ENCODE peak calls at places on chromosomes 4 and X, in seven cellular contexts. O, V, L, Y, M, Q and I are unnamed samples.

GRCh38 chrX:18377802-18378201 is 23.3 kb upstream of the SCML2 start:
- DNase-seq in O (peak), V (no peak), L (no peak), Y (peak), M (peak), Q (no peak), I (no peak)

GRCh38 chr4:76354517-76355473 is 48.3 kb downstream of the STBD1 start:
- DNase-seq in O (no peak), V (no peak), L (no peak), Y (no peak), M (no peak), Q (no peak), I (no peak)

GRCh38 chrX:150146271-150146888 is 208.1 kb upstream of the EOLA2 start:
- DNase-seq in O (no peak), V (no peak), L (no peak), Y (no peak), M (no peak), Q (no peak), I (no peak)

GRCh38 chrX:81411517-81411916 is 209.6 kb downstream of the SH3BGRL start:
- DNase-seq in O (peak), V (no peak), L (no peak), Y (no peak), M (no peak), Q (no peak), I (no peak)

GRCh38 chr4:6546681-6547447 is 28.1 kb upstream of the MAN2B2 start:
- DNase-seq in O (peak), V (peak), L (peak), Y (peak), M (peak), Q (no peak), I (no peak)

GRCh38 chrX:71664889-71665491 is 2.4 kb upstream of the LOC101059915 start:
- DNase-seq in O (peak), V (no peak), L (no peak), Y (no peak), M (no peak), Q (no peak), I (no peak)

GRCh38 chrX:144327515-144327914 is 443.6 kb downstream of the UBE2NL start:
- DNase-seq in O (no peak), V (no peak), L (no peak), Y (no peak), M (no peak), Q (no peak), I (no peak)

GRCh38 chr4:18366762-18367358 is 345.3 kb upstream of the LCORL start:
- DNase-seq in O (peak), V (peak), L (no peak), Y (peak), M (no peak), Q (no peak), I (no peak)

GRCh38 chr4:158870282-158871049 is 101.6 kb downstream of the FNIP2 start:
- DNase-seq in O (no peak), V (no peak), L (no peak), Y (no peak), M (no peak), Q (no peak), I (no peak)

GRCh38 chr4:53281438-53281837 is 84.4 kb downstream of the SCFD2 start:
- DNase-seq in O (peak), V (no peak), L (no peak), Y (peak), M (no peak), Q (no peak), I (no peak)

GRCh38 chr4:2830632-2831610 is 12.7 kb upstream of the ADD1 start:
- DNase-seq in O (no peak), V (no peak), L (no peak), Y (no peak), M (no peak), Q (no peak), I (peak)

GRCh38 chrX:8805974-8806373 is 4.8 kb upstream of the FAM9A start:
- DNase-seq in O (no peak), V (no peak), L (no peak), Y (no peak), M (no peak), Q (no peak), I (no peak)

GRCh38 chrX:79570524-79571240 is 203.5 kb upstream of the ITM2A start:
- DNase-seq in O (no peak), V (no peak), L (no peak), Y (no peak), M (no peak), Q (no peak), I (no peak)

GRCh38 chr4:70734168-70734954 is 12.6 kb downstream of the RUFY3 start:
- DNase-seq in O (peak), V (peak), L (no peak), Y (peak), M (no peak), Q (no peak), I (no peak)

GRCh38 chr4:109298279-109299010 is 4.0 kb downstream of the COL25A1 start:
- DNase-seq in O (no peak), V (no peak), L (no peak), Y (peak), M (peak), Q (no peak), I (no peak)

GRCh38 chr4:37976991-37977470 is 16.8 kb downstream of the PTTG2 start:
- DNase-seq in O (peak), V (peak), L (peak), Y (peak), M (peak), Q (peak), I (no peak)

GRCh38 chrX:103215037-103215767 is at the start of gene BEX4:
- DNase-seq in O (peak), V (peak), L (peak), Y (peak), M (peak), Q (peak), I (peak)

GRCh38 chrX:153580700-153581386 is 18.1 kb downstream of the CCNQ start:
- DNase-seq in O (no peak), V (no peak), L (no peak), Y (no peak), M (no peak), Q (no peak), I (no peak)

GRCh38 chr4:2788532-2789103 is 4.3 kb upstream of the SH3BP2 start:
- DNase-seq in O (peak), V (no peak), L (no peak), Y (no peak), M (no peak), Q (no peak), I (peak)

GRCh38 chrX:24219320-24219719 is 69.8 kb downstream of the ZFX start:
- DNase-seq in O (no peak), V (no peak), L (no peak), Y (no peak), M (no peak), Q (no peak), I (no peak)

GRCh38 chr4:60223098-60223497 is 977.0 kb upstream of the ADGRL3 start:
- DNase-seq in O (no peak), V (no peak), L (no peak), Y (peak), M (no peak), Q (no peak), I (no peak)

GRCh38 chr4:103097112-103097511 is 2.5 kb downstream of the BDH2 start:
- DNase-seq in O (no peak), V (no peak), L (no peak), Y (no peak), M (no peak), Q (no peak), I (no peak)

GRCh38 chr4:122542411-122543236 is 78.2 kb downstream of the IL21 start:
- DNase-seq in O (peak), V (peak), L (no peak), Y (peak), M (no peak), Q (no peak), I (no peak)

GRCh38 chr4:168978001-168978700 is 31.9 kb downstream of the CBR4 start:
- DNase-seq in O (peak), V (peak), L (no peak), Y (peak), M (no peak), Q (no peak), I (no peak)

GRCh38 chr4:76363556-76364290 is 57.2 kb downstream of the STBD1 start:
- DNase-seq in O (no peak), V (peak), L (no peak), Y (peak), M (no peak), Q (no peak), I (no peak)

GRCh38 chr4:76275486-76276126 is 24.1 kb downstream of the FAM47E start:
- DNase-seq in O (no peak), V (no peak), L (no peak), Y (no peak), M (no peak), Q (no peak), I (no peak)

GRCh38 chrX:151713859-151714258 is 2.0 kb upstream of the FATE1 start:
- DNase-seq in O (peak), V (no peak), L (no peak), Y (peak), M (peak), Q (no peak), I (no peak)

DNA sequence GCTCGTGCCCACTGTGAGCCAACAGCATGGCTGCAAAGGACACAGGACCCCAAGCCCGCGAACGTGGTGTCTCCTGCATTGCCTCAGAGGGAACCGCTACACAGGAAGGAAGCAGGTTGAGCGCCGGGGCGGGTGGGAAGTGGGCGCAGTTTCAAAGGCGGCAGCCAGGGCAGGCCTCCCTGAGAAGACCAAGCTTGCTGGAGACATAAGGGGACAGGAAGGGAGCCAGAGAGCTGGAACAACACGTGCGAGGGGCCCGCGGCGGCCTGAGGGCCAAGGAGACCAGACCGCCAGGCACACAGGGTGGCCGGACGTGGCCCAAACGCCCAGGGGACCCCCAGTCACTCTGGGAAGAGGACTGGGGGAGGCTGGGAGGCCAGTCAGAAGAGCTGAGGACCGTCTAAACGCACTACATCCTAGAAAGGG is 32.0 kb downstream of the CTBP1 start:
- DNase-seq in O (no peak), V (no peak), L (no peak), Y (no peak), M (no peak), Q (peak), I (no peak)
- TF ChIP-seq CTCF in O (no peak), V (no peak), L (no peak), Y (peak), M (no peak), Q (no peak), I (no peak)

DNA sequence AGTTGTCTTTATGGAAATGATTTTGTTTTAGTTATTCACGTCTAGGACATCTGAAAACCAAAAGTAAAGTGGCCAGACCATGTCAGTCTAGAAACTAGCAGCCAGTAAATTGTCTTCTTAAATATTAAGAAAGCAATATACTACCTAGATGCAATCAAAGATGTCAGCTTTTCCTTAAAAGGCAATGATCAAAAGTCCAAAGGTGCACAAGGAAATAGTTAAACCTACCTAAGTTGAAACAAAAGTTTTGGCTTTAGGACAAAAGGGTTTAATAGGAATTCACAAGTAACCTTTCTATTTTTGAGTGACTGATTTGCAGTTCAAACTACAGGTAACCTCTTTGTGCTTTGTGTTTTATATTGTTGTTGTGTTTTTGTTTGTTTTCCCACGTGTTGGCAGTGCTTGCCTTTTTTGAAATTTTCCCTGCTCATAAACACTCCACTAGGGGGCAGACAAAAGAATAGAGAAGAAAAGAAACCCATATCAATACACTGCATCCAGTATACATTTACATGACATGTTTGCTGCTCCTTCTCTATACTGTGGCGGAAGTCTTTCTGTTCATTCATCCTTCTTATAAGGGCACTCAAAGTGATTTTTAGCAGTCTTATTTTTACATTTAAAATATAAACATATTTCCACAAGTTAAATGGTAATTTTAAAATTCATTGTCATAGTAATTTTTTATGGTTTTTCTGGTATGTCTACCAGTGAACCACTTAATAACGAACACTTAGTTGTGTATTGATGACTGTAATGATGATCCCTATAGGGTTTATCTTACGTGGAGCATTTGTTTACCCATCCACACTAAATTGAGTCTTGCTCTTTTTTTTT is 62.7 kb downstream of the GAB1 start:
- DNase-seq in O (peak), V (no peak), L (no peak), Y (peak), M (peak), Q (no peak), I (no peak)
- TF ChIP-seq CTCF in O (peak), V (peak), L (peak), Y (peak), M (peak), Q (peak), I (peak)

DNA sequence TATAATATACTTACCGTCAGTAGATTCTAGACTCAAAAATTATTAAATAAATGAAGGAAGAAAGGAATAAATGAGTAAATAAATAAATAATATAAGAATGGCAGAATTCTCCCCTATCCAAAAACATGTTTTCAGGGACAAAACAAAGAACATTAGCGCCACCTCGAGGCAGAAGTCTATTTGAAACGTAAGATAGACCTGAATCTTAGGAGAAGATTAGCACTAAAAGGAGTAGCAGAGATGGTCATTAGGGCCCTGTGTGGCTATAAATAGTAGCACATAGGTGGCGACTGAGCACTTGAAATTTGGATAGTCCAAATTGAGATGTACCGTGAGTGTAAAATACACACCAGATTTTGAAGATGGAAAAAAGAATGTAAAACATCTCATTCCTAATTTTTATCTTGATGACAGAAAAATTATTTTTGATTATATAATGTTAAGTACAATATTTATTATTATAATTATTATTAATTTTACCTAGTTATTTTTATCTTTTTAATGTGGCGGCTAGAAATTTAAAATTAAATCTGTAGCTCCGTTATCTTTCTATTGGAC is 24.3 kb upstream of the SRD5A3 start:
- DNase-seq in O (peak), V (peak), L (peak), Y (peak), M (peak), Q (peak), I (no peak)
- TF ChIP-seq CTCF in O (peak), V (peak), L (peak), Y (peak), M (peak), Q (peak), I (peak)

DNA sequence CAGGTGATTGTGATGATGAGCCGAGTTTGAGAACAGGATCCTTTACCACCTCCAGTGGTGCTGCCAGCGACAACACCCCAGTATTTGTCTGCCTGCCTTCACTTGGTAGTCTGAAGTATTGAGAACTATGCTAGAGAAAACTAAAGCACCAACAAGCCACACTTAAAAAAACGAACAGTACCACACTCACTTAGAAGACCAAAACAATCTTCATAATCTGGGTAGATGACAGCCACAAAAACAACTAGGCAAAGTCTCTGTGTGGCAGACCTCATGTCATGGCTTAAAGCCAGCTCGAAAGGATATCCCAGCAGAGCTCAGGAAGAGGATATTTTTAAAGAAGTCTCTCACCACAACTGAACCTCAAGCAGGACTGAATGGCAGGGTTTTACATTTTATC is 236.0 kb downstream of the GPC3 start:
- DNase-seq in O (no peak), V (no peak), L (no peak), Y (no peak), M (no peak), Q (no peak), I (no peak)
- TF ChIP-seq CTCF in O (no peak), V (no peak), L (no peak), Y (no peak), M (no peak), Q (no peak), I (no peak)

GRCh38 chr4:99024481-99025275 is 29.2 kb downstream of the METAP1 start:
- DNase-seq in O (no peak), V (no peak), L (no peak), Y (no peak), M (no peak), Q (no peak), I (no peak)
- TF ChIP-seq CTCF in O (no peak), V (no peak), L (no peak), Y (no peak), M (no peak), Q (peak), I (no peak)

DNA sequence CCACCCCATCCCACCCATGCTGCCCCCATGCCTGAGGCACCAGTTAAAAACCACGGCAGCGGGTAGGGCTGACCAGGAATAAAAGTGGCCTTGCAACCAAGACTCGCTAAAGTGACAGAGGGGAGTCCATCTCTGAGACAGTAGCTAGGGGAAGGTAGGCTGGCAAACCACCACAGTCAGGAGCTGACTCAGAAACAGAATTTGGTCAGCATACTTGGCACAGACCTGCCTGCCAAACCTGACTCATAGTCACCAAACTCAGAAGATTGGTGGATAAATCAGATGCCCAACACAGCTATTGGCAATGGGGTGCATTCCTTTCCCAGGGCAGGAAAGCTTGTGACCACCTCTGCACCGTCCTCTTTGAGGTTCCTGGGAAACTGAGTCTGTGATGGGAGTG is 193.8 kb downstream of the BCOR start:
- DNase-seq in O (peak), V (peak), L (no peak), Y (no peak), M (no peak), Q (no peak), I (no peak)
- TF ChIP-seq CTCF in O (no peak), V (no peak), L (no peak), Y (no peak), M (no peak), Q (no peak), I (no peak)